ENCODE peak calls at places on chromosomes 6 and 20, in seven cellular contexts. I, K, B, A, V, X and C are unnamed samples.

GRCh38 chr20:44465001-44465560 is 10.6 kb upstream of the TTPAL start:
- DNase-seq in V (no peak), K (no peak), I (no peak), X (no peak), A (no peak), B (no peak), C (no peak)

GRCh38 chr6:104201557-104201956 is 658.2 kb downstream of the HACE1 start:
- DNase-seq in X (no peak), B (no peak), I (no peak), A (no peak), V (no peak), K (no peak), C (no peak)

GRCh38 chr6:2215342-2215741 is 30.1 kb downstream of the GMDS start:
- DNase-seq in K (no peak), A (no peak), X (no peak), V (no peak), B (no peak), I (no peak), C (no peak)

GRCh38 chr6:106112446-106112845 is 26.3 kb downstream of the PRDM1 start:
- DNase-seq in A (no peak), V (no peak), K (no peak), X (no peak), I (no peak), B (no peak), C (no peak)

GRCh38 chr20:11159728-11160127 is 485.9 kb upstream of the JAG1 start:
- DNase-seq in K (no peak), X (no peak), A (no peak), V (peak; percentile 61), B (peak; percentile 30), I (no peak), C (no peak)

GRCh38 chr6:142731611-142732010 is 213.4 kb downstream of the HIVEP2 start:
- DNase-seq in I (no peak), X (no peak), K (no peak), V (no peak), B (no peak), A (no peak), C (no peak)

GRCh38 chr20:16350465-16350864 is 222.8 kb downstream of the KIF16B start:
- DNase-seq in X (no peak), B (no peak), V (no peak), K (no peak), A (no peak), I (no peak), C (no peak)

GRCh38 chr20:61140576-61140975 is 111.5 kb upstream of the CDH4 start:
- DNase-seq in V (no peak), X (no peak), I (no peak), K (no peak), B (no peak), A (no peak), C (no peak)

GRCh38 chr6:110542311-110543024 is 66.1 kb upstream of the SLC22A16 start:
- DNase-seq in K (no peak), B (no peak), X (no peak), V (no peak), I (no peak), A (peak; percentile 74), C (no peak)

GRCh38 chr6:128358111-128358780 is 162.2 kb downstream of the PTPRK start:
- DNase-seq in B (no peak), V (no peak), K (no peak), A (no peak), X (no peak), I (no peak), C (no peak)